ENCODE peak calls at places on chromosomes 4 and X, in eight cellular contexts. One of them, this sample, is unnamed.

GRCh38 chr4:23005691-23006090 is 313.0 kb downstream of the GBA3 start:
- DNase-seq in H9: no peak
- DNase-seq in IMR-90: no peak
- DNase-seq in activated CD8-positive, alpha-beta memory T cell treated with anti-CD3 and anti-CD28 coated beads for 4 hours: no peak
- DNase-seq in AG09309: no peak
- DNase-seq in central memory CD8-positive, alpha-beta T cell: no peak
- DNase-seq in B cell: no peak
- DNase-seq in HEK293T: no peak
- DNase-seq in this sample: no peak

GRCh38 chr4:163484906-163485305 is 9.6 kb upstream of the TMA16 start:
- DNase-seq in H9: peak; percentile 66
- DNase-seq in IMR-90: peak; percentile 51
- DNase-seq in activated CD8-positive, alpha-beta memory T cell treated with anti-CD3 and anti-CD28 coated beads for 4 hours: peak; percentile 12
- DNase-seq in AG09309: no peak
- DNase-seq in central memory CD8-positive, alpha-beta T cell: peak; percentile 37
- DNase-seq in B cell: peak; percentile 70
- DNase-seq in HEK293T: peak; percentile 51
- DNase-seq in this sample: peak; percentile 65

GRCh38 chr4:6935961-6936360 is 26.3 kb downstream of the TBC1D14 start:
- DNase-seq in H9: no peak
- DNase-seq in IMR-90: no peak
- DNase-seq in activated CD8-positive, alpha-beta memory T cell treated with anti-CD3 and anti-CD28 coated beads for 4 hours: no peak
- DNase-seq in AG09309: no peak
- DNase-seq in central memory CD8-positive, alpha-beta T cell: no peak
- DNase-seq in B cell: no peak
- DNase-seq in HEK293T: no peak
- DNase-seq in this sample: no peak

GRCh38 chrX:132214518-132214917 is 4.7 kb downstream of the RAP2C start:
- DNase-seq in H9: no peak
- DNase-seq in IMR-90: no peak
- DNase-seq in activated CD8-positive, alpha-beta memory T cell treated with anti-CD3 and anti-CD28 coated beads for 4 hours: no peak
- DNase-seq in AG09309: no peak
- DNase-seq in central memory CD8-positive, alpha-beta T cell: no peak
- DNase-seq in B cell: no peak
- DNase-seq in HEK293T: no peak
- DNase-seq in this sample: no peak

GRCh38 chr4:12729384-12729783 is 754.8 kb downstream of the RAB28 start:
- DNase-seq in H9: no peak
- DNase-seq in IMR-90: peak; percentile 15
- DNase-seq in activated CD8-positive, alpha-beta memory T cell treated with anti-CD3 and anti-CD28 coated beads for 4 hours: no peak
- DNase-seq in AG09309: no peak
- DNase-seq in central memory CD8-positive, alpha-beta T cell: no peak
- DNase-seq in B cell: no peak
- DNase-seq in HEK293T: peak; percentile 28
- DNase-seq in this sample: peak; percentile 15

GRCh38 chrX:6363193-6363592 is 134.5 kb upstream of the NLGN4X start:
- DNase-seq in H9: no peak
- DNase-seq in IMR-90: no peak
- DNase-seq in activated CD8-positive, alpha-beta memory T cell treated with anti-CD3 and anti-CD28 coated beads for 4 hours: no peak
- DNase-seq in AG09309: no peak
- DNase-seq in central memory CD8-positive, alpha-beta T cell: no peak
- DNase-seq in B cell: no peak
- DNase-seq in HEK293T: no peak
- DNase-seq in this sample: no peak

GRCh38 chr4:183100827-183101226 is 1.8 kb downstream of the WWC2 start:
- DNase-seq in H9: no peak
- DNase-seq in IMR-90: no peak
- DNase-seq in activated CD8-positive, alpha-beta memory T cell treated with anti-CD3 and anti-CD28 coated beads for 4 hours: no peak
- DNase-seq in AG09309: no peak
- DNase-seq in central memory CD8-positive, alpha-beta T cell: no peak
- DNase-seq in B cell: no peak
- DNase-seq in HEK293T: no peak
- DNase-seq in this sample: no peak

GRCh38 chrX:128769511-128769910 is 717.3 kb upstream of the ACTRT1 start:
- DNase-seq in H9: no peak
- DNase-seq in IMR-90: no peak
- DNase-seq in activated CD8-positive, alpha-beta memory T cell treated with anti-CD3 and anti-CD28 coated beads for 4 hours: no peak
- DNase-seq in AG09309: no peak
- DNase-seq in central memory CD8-positive, alpha-beta T cell: no peak
- DNase-seq in B cell: no peak
- DNase-seq in HEK293T: no peak
- DNase-seq in this sample: no peak

GRCh38 chr4:8644461-8644891 is 51.9 kb downstream of the CPZ start:
- DNase-seq in H9: peak; percentile 25
- DNase-seq in IMR-90: no peak
- DNase-seq in activated CD8-positive, alpha-beta memory T cell treated with anti-CD3 and anti-CD28 coated beads for 4 hours: no peak
- DNase-seq in AG09309: no peak
- DNase-seq in central memory CD8-positive, alpha-beta T cell: peak; percentile 8
- DNase-seq in B cell: no peak
- DNase-seq in HEK293T: no peak
- DNase-seq in this sample: no peak

GRCh38 chrX:131262738-131263679 is 26.1 kb downstream of the IGSF1 start:
- DNase-seq in H9: peak; percentile 69
- DNase-seq in IMR-90: no peak
- DNase-seq in activated CD8-positive, alpha-beta memory T cell treated with anti-CD3 and anti-CD28 coated beads for 4 hours: no peak
- DNase-seq in AG09309: no peak
- DNase-seq in central memory CD8-positive, alpha-beta T cell: no peak
- DNase-seq in B cell: no peak
- DNase-seq in HEK293T: peak; percentile 74
- DNase-seq in this sample: no peak